ENCODE peak calls at places on chromosome 21, in four cellular contexts. M, F, Z and R are unnamed samples.

GRCh38 chr21:32386195-32386870 is 6.5 kb downstream of the URB1 start:
- DNase-seq in M (no peak), F (no peak), Z (no peak), R (no peak)

GRCh38 chr21:44300262-44300959 is 558 bp downstream of the PFKL start:
- DNase-seq in Z (peak), M (no peak), F (peak), R (no peak)

GRCh38 chr21:14878971-14879370 is 185.8 kb downstream of the NRIP1 start:
- DNase-seq in F (no peak), Z (no peak), M (no peak), R (no peak)

GRCh38 chr21:46667191-46667734 is 31.8 kb downstream of the PRMT2 start:
- DNase-seq in F (no peak), Z (no peak), M (peak), R (no peak)

GRCh38 chr21:26130249-26130896 is 40.2 kb downstream of the APP start:
- DNase-seq in F (peak), M (no peak), Z (no peak), R (no peak)

GRCh38 chr21:38325216-38325615 is 68.4 kb downstream of the KCNJ15 start:
- DNase-seq in M (no peak), F (no peak), Z (no peak), R (no peak)

GRCh38 chr21:16644690-16645089 is 868.2 kb upstream of the CXADR start:
- DNase-seq in F (no peak), M (no peak), Z (no peak), R (no peak)

GRCh38 chr21:16309250-16309971 is 579.6 kb downstream of the USP25 start:
- DNase-seq in Z (no peak), M (no peak), F (no peak), R (no peak)

GRCh38 chr21:22670148-22670547 is 1671.9 kb downstream of the NCAM2 start:
- DNase-seq in Z (no peak), M (no peak), F (no peak), R (no peak)

GRCh38 chr21:31732538-31732864 is 583 bp upstream of the SCAF4 start:
- DNase-seq in Z (no peak), F (no peak), M (no peak), R (no peak)

GRCh38 chr21:41767606-41768370 is 936 bp upstream of the RIPK4 start:
- DNase-seq in F (no peak), Z (no peak), M (no peak), R (no peak)
- H2BK12ac ChIP-seq in F (no peak), Z (no peak), M (no peak), R (no peak)

GRCh38 chr21:39326607-39327307 is 13.3 kb upstream of the BRWD1 start:
- DNase-seq in F (no peak), M (no peak), Z (no peak), R (no peak)
- H3K27ac ChIP-seq in F (no peak), M (no peak), Z (no peak), R (no peak)

DNA sequence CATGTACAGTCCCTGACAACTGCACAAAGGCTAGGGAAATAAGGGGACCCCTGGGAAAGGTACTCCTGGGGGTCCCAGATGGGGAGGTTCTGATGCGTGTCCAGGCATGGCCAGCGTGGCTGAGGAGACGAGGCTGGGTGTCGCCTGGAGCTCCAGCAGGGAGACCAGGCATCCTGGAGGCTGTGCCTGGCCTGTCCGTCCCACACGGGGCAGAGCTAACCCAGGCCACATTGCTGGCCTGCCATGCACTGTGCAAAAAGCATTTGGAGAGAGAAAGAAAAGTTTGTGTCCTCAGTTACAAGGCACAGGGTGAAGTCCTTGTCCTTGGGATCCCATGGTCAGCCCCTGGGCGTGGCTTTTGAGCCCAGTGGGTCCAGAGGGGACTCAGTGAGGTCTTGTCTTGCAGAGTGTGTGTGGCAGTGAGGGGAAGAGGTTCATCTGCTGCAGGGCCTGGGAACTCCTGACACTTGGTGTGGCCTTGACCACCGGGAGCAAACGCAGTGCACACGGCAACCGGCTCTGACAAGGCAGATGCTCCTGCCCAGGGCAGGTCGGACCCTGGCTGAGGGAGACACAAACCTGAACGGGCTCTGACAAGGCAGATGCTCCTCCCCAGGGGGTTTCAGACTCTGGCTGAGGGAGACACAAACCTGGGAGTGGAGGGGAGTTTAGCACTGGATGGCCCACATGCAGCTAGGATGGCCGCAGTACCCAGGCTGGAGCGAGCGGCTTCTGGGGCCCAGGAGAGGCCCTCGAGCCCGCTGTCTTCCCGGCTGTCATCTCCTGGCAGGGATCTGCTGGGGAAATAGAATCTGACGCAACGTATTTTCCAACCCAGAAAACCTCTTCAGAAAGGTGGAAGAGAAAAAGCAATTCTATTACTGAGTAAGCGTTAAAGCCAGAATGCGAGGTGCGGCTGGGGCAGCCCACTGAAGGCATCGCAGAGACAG is 37.3 kb upstream of the COL18A1 start:
- DNase-seq in Z (no peak), M (no peak), F (no peak), R (no peak)
- H2BK15ac ChIP-seq in Z (peak), M (no peak), F (no peak), R (no peak)

GRCh38 chr21:36211660-36212512 is 55.3 kb downstream of the DOP1B start:
- DNase-seq in M (no peak), F (peak), Z (no peak), R (no peak)
- H2BK12ac ChIP-seq in M (no peak), F (no peak), Z (no peak), R (no peak)